ENCODE peak calls at places on chromosomes 4 and X, in nine cellular contexts. K is breast epithelium; I is mesendoderm; Y is stimulated activated CD4-positive, alpha-beta T cell treated with anti-CD3 and anti-CD28 coated beads, Interleukin-4, amount 100 ng/mL, for 4 hours; H is T-cell; S is astrocyte; O is HFF-Myc; X is ACHN; U is stimulated activated CD8-positive, alpha-beta memory T cell treated with anti-CD3 and anti-CD28 coated beads, Interleukin-2, amount 100 ng/mL, for 48 hours. G is an unnamed sample.

GRCh38 chrX:104854790-104855340 is 288.9 kb downstream of the IL1RAPL2 start:
- DNase-seq in K (no peak), I (no peak), Y (no peak), H (no peak), S (peak), O (no peak), X (no peak), U (no peak), G (no peak)

GRCh38 chr4:168496834-168497233 is at the start of gene PALLD:
- DNase-seq in K (no peak), I (no peak), Y (no peak), H (no peak), S (peak), O (no peak), X (no peak), U (no peak), G (no peak)

GRCh38 chr4:87031946-87032345 is 97.1 kb downstream of the AFF1 start:
- DNase-seq in K (no peak), I (no peak), Y (no peak), H (no peak), S (no peak), O (no peak), X (no peak), U (no peak), G (no peak)

GRCh38 chrX:68930576-68931317 is 101.9 kb downstream of the EFNB1 start:
- DNase-seq in K (no peak), I (peak), Y (no peak), H (no peak), S (peak), O (no peak), X (no peak), U (no peak), G (no peak)

GRCh38 chrX:69158166-69159040 is 6.8 kb downstream of the PJA1 start:
- DNase-seq in K (no peak), I (peak), Y (peak), H (no peak), S (peak), O (no peak), X (peak), U (no peak), G (peak)

GRCh38 chr4:38612996-38613395 is 51.0 kb upstream of the KLF3 start:
- DNase-seq in K (no peak), I (no peak), Y (no peak), H (no peak), S (no peak), O (no peak), X (no peak), U (no peak), G (no peak)

GRCh38 chr4:88283661-88284377 is 542 bp downstream of the PPM1K start:
- DNase-seq in K (peak), I (peak), Y (peak), H (peak), S (peak), O (no peak), X (peak), U (peak), G (peak)

GRCh38 chr4:54837576-54838140 is 179.9 kb downstream of the KIT start:
- DNase-seq in K (no peak), I (no peak), Y (no peak), H (no peak), S (no peak), O (no peak), X (no peak), U (no peak), G (no peak)

GRCh38 chr4:88107406-88108107 is 50.9 kb downstream of the ABCG2 start:
- DNase-seq in K (no peak), I (no peak), Y (no peak), H (no peak), S (peak), O (no peak), X (peak), U (no peak), G (no peak)

GRCh38 chr4:73446336-73446938 is 10.4 kb downstream of the AFP start:
- DNase-seq in K (no peak), I (peak), Y (no peak), H (no peak), S (peak), O (no peak), X (peak), U (no peak), G (peak)

GRCh38 chr4:148192526-148192925 is 249.7 kb downstream of the NR3C2 start:
- DNase-seq in K (no peak), I (no peak), Y (no peak), H (no peak), S (no peak), O (no peak), X (no peak), U (no peak), G (no peak)

GRCh38 chr4:140257461-140258305 is 103.7 kb upstream of the MAML3 start:
- DNase-seq in K (no peak), I (no peak), Y (no peak), H (no peak), S (peak), O (no peak), X (no peak), U (no peak), G (no peak)

GRCh38 chr4:186132577-186133277 is 28.2 kb downstream of the FAM149A start:
- DNase-seq in K (no peak), I (peak), Y (no peak), H (no peak), S (peak), O (no peak), X (peak), U (no peak), G (no peak)

GRCh38 chrX:66489339-66489738 is 149.5 kb downstream of the EDA2R start:
- DNase-seq in K (no peak), I (no peak), Y (no peak), H (no peak), S (no peak), O (no peak), X (no peak), U (no peak), G (no peak)

GRCh38 chrX:97628807-97629596 is 745.3 kb downstream of the RPA4 start:
- DNase-seq in K (no peak), I (no peak), Y (no peak), H (no peak), S (no peak), O (no peak), X (no peak), U (no peak), G (no peak)

GRCh38 chr4:88097781-88098180 is 60.7 kb downstream of the ABCG2 start:
- DNase-seq in K (no peak), I (no peak), Y (no peak), H (no peak), S (no peak), O (no peak), X (no peak), U (no peak), G (no peak)

GRCh38 chrX:14497184-14497666 is 32.1 kb upstream of the GLRA2 start:
- DNase-seq in K (no peak), I (no peak), Y (peak), H (no peak), S (no peak), O (no peak), X (peak), U (no peak), G (no peak)

GRCh38 chr4:6153874-6154273 is 46.5 kb downstream of the JAKMIP1 start:
- DNase-seq in K (no peak), I (peak), Y (no peak), H (no peak), S (no peak), O (no peak), X (no peak), U (no peak), G (no peak)

GRCh38 chrX:24963823-24964222 is 51.9 kb downstream of the ARX start:
- DNase-seq in K (no peak), I (peak), Y (no peak), H (no peak), S (peak), O (no peak), X (no peak), U (no peak), G (no peak)

GRCh38 chr4:2604614-2605013 is 68.2 kb downstream of the FAM193A start:
- DNase-seq in K (no peak), I (no peak), Y (no peak), H (no peak), S (no peak), O (no peak), X (no peak), U (no peak), G (no peak)

GRCh38 chrX:17377795-17378194 is 2.8 kb downstream of the NHS start:
- DNase-seq in K (no peak), I (peak), Y (no peak), H (no peak), S (peak), O (no peak), X (peak), U (no peak), G (peak)

GRCh38 chr4:94334962-94335361 is 7.7 kb downstream of the HPGDS start:
- DNase-seq in K (no peak), I (peak), Y (no peak), H (no peak), S (no peak), O (no peak), X (no peak), U (no peak), G (no peak)

GRCh38 chr4:110332483-110332882 is 134.1 kb upstream of the ELOVL6 start:
- DNase-seq in K (no peak), I (no peak), Y (no peak), H (no peak), S (peak), O (no peak), X (no peak), U (no peak), G (no peak)

GRCh38 chr4:95507147-95507546 is 41.6 kb downstream of the UNC5C start:
- DNase-seq in K (no peak), I (peak), Y (no peak), H (no peak), S (peak), O (no peak), X (no peak), U (no peak), G (no peak)

GRCh38 chrX:108464604-108465003 is 25.0 kb downstream of the COL4A5 start:
- DNase-seq in K (no peak), I (peak), Y (no peak), H (no peak), S (peak), O (no peak), X (no peak), U (no peak), G (no peak)

GRCh38 chr4:42750091-42750490 is 93.2 kb upstream of the ATP8A1 start:
- DNase-seq in K (no peak), I (peak), Y (peak), H (no peak), S (no peak), O (no peak), X (no peak), U (no peak), G (peak)

GRCh38 chr4:6513678-6514077 is 41.3 kb upstream of the PPP2R2C start:
- DNase-seq in K (no peak), I (no peak), Y (no peak), H (no peak), S (no peak), O (no peak), X (no peak), U (no peak), G (no peak)

GRCh38 chrX:134452591-134452990 is 7.4 kb upstream of the HPRT1 start:
- DNase-seq in K (no peak), I (no peak), Y (no peak), H (no peak), S (no peak), O (no peak), X (no peak), U (no peak), G (no peak)

GRCh38 chr4:158621729-158622128 is 50.0 kb downstream of the C4orf46 start:
- DNase-seq in K (no peak), I (no peak), Y (no peak), H (no peak), S (no peak), O (no peak), X (no peak), U (no peak), G (no peak)

GRCh38 chr4:8547912-8548730 is 32.1 kb upstream of the GPR78 start:
- DNase-seq in K (no peak), I (peak), Y (no peak), H (no peak), S (no peak), O (no peak), X (no peak), U (no peak), G (no peak)

G was measured in CD4-positive, CD25-positive, alpha-beta regulatory T cell.